ENCODE peak calls at places on chromosomes 3 and 15, in nine cellular contexts. T is lung; R is IMR-90; A is fibroblast of lung; W is brain microvascular endothelial cell; X is CD4-positive, alpha-beta T cell; V is kidney epithelial cell; K is A673; M is pancreas. E is an unnamed sample.

GRCh38 chr3:138457863-138458735 is 23.7 kb downstream of the ESYT3 start:
- DNase-seq in V (no peak), A (no peak), T (no peak), M (no peak), X (no peak), R (no peak), K (no peak), W (no peak), E (no peak)

GRCh38 chr15:70627734-70628541 is 135.4 kb downstream of the UACA start:
- DNase-seq in R (no peak), K (peak; percentile 87), W (peak; percentile 47), M (no peak), A (peak; percentile 65), T (no peak), X (no peak), V (no peak), E (peak; percentile 56)

GRCh38 chr15:31975446-31976229 is 54.7 kb upstream of the CHRNA7 start:
- DNase-seq in X (no peak), V (no peak), M (no peak), W (no peak), T (no peak), A (no peak), R (no peak), K (peak; percentile 41), E (no peak)

GRCh38 chr15:58048261-58048660 is 17.2 kb downstream of the ALDH1A2 start:
- DNase-seq in T (no peak), V (no peak), K (no peak), M (no peak), R (no peak), W (no peak), A (no peak), X (no peak), E (no peak)

GRCh38 chr15:47129033-47129432 is 588.3 kb upstream of the SEMA6D start:
- DNase-seq in R (no peak), A (no peak), V (no peak), X (no peak), W (no peak), M (no peak), T (no peak), K (no peak), E (no peak)

GRCh38 chr3:15120986-15121385 is 22.0 kb upstream of the RBSN start:
- DNase-seq in T (peak; percentile 39), V (no peak), R (no peak), K (no peak), X (no peak), M (no peak), A (no peak), W (no peak), E (no peak)

GRCh38 chr3:98095870-98096269 is 8.9 kb downstream of the OR5AC2 start:
- DNase-seq in M (no peak), V (no peak), W (no peak), R (no peak), X (no peak), A (no peak), K (no peak), T (no peak), E (no peak)

GRCh38 chr3:78857494-78858111 is 910.2 kb downstream of the ROBO1 start:
- DNase-seq in V (no peak), R (no peak), M (no peak), W (no peak), T (no peak), K (no peak), X (no peak), A (peak; percentile 35), E (peak; percentile 12)

GRCh38 chr3:192772495-192772894 is 45.2 kb upstream of the FGF12 start:
- DNase-seq in K (peak; percentile 66), X (no peak), R (peak; percentile 18), V (no peak), M (no peak), T (no peak), W (peak; percentile 54), A (peak; percentile 34), E (peak; percentile 22)

GRCh38 chr3:42549131-42549530 is 32.6 kb downstream of the SEC22C start:
- DNase-seq in M (no peak), R (no peak), W (no peak), X (no peak), K (no peak), A (no peak), T (no peak), V (no peak), E (no peak)

GRCh38 chr15:57925650-57926049 is 139.9 kb downstream of the ALDH1A2 start:
- DNase-seq in X (no peak), A (no peak), K (no peak), W (no peak), M (no peak), T (no peak), R (no peak), V (no peak), E (no peak)

GRCh38 chr3:123335007-123335670 is 113.8 kb downstream of the ADCY5 start:
- DNase-seq in T (no peak), R (no peak), W (no peak), A (no peak), V (no peak), X (no peak), K (no peak), M (no peak), E (no peak)

GRCh38 chr3:140219923-140220452 is 285.0 kb downstream of the CLSTN2 start:
- DNase-seq in K (peak; percentile 21), V (no peak), M (no peak), R (no peak), X (no peak), W (no peak), A (no peak), T (no peak), E (no peak)
- TF ChIP-seq CTCF in K (peak; percentile 31), V (no peak), M (no peak), R (no peak), X (no peak), W (peak; percentile 11), A (no peak), T (no peak), E (no peak)

GRCh38 chr15:78265137-78265460 is 737 bp downstream of the DNAJA4 start:
- DNase-seq in V (no peak), T (no peak), A (no peak), R (no peak), X (no peak), K (no peak), W (no peak), M (no peak), E (no peak)

GRCh38 chr15:78263351-78263781 is 996 bp upstream of the DNAJA4 start:
- DNase-seq in A (no peak), R (no peak), V (no peak), K (no peak), X (no peak), W (no peak), M (no peak), T (no peak), E (no peak)

GRCh38 chr15:78263907-78264303 is 457 bp upstream of the DNAJA4 start:
- DNase-seq in T (no peak), M (no peak), X (no peak), W (no peak), A (no peak), V (no peak), R (no peak), K (no peak), E (no peak)

GRCh38 chr15:78265752-78266224 is 1.4 kb downstream of the DNAJA4 start:
- DNase-seq in W (peak; percentile 65), R (peak; percentile 76), M (no peak), A (peak; percentile 86), X (no peak), T (no peak), V (peak; percentile 62), K (no peak), E (peak; percentile 85)

DNA sequence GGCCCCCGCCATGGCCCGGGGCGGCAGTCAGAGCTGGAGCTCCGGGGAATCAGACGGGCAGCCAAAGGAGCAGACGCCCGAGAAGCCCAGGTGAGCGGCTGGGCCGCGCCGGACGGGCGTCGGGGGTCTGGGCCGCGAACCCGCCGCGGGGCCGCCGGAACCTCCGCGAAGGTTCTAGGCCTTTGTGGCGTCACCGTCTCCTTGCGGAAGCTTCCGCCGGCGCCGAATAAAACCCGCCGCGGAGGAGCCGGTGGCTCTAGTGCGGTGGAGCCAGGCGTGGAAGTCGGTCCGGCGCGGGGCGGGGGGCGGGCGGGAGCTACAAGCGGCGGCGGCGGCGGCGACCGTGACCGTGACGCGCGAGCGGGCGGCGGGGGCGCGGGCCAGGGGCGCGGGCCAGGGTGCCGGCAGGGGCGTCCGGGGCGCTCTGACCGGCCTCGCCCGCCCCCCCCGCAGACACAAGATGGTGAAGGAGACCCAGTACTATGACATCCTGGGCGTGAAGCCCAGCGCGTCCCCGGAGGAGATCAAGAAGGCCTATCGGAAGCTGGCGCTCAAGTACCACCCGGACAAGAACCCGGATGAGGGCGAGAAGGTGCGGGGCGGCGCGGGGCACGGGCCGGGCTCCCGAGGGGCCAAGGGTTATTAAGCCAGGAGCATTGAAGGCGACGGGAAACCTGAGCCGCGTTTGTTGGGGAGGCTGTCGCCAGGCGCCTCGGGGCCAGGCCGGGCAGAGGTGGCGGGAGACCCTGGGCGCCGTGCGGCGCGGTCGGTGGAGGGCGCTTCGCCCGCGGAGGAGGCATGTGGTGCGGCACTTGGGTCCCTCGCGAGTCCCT is at the start of gene DNAJA4:
- DNase-seq in W (no peak), R (no peak), M (peak; percentile 45), T (peak; percentile 48), A (peak; percentile 46), X (peak; percentile 50), K (peak; percentile 63), V (no peak), E (peak; percentile 31)
- TF ChIP-seq CTCF in W (no peak), R (no peak), M (no peak), T (no peak), A (no peak), X (peak; percentile 27), K (peak; percentile 48), V (no peak), E (no peak)

GRCh38 chr15:64854526-64854925 is 12.8 kb downstream of the PLEKHO2 start:
- DNase-seq in M (no peak), X (no peak), W (no peak), V (no peak), R (no peak), K (no peak), T (no peak), A (no peak), E (no peak)

GRCh38 chr15:64858136-64858535 is 16.4 kb downstream of the PLEKHO2 start:
- DNase-seq in T (no peak), V (no peak), K (no peak), A (no peak), M (no peak), X (no peak), W (no peak), R (no peak), E (no peak)

GRCh38 chr15:64855206-64856000 is 13.7 kb downstream of the PLEKHO2 start:
- DNase-seq in T (no peak), M (no peak), R (peak; percentile 65), K (no peak), V (no peak), A (peak; percentile 33), W (no peak), X (no peak), E (no peak)

GRCh38 chr15:64857421-64857820 is 15.7 kb downstream of the PLEKHO2 start:
- DNase-seq in T (no peak), K (no peak), A (peak; percentile 79), X (no peak), W (peak; percentile 47), V (peak; percentile 72), R (peak; percentile 77), M (no peak), E (peak; percentile 73)

GRCh38 chr15:64856429-64857145 is 14.9 kb downstream of the PLEKHO2 start:
- DNase-seq in W (no peak), V (no peak), A (peak; percentile 72), K (no peak), T (no peak), R (peak; percentile 80), X (no peak), M (peak; percentile 40), E (peak; percentile 50)
- TF ChIP-seq CTCF in W (no peak), V (no peak), A (no peak), K (no peak), T (no peak), R (peak; percentile 24), X (no peak), M (no peak), E (no peak)

GRCh38 chr3:39637807-39638206 is 170.3 kb downstream of the MOBP start:
- DNase-seq in K (peak; percentile 31), R (peak; percentile 48), T (no peak), A (peak; percentile 48), W (peak; percentile 32), V (peak; percentile 19), X (no peak), M (no peak), E (peak; percentile 16)
- TF ChIP-seq CTCF in K (peak; percentile 26), R (peak; percentile 39), T (no peak), A (peak; percentile 26), W (peak; percentile 46), V (peak; percentile 48), X (no peak), M (no peak), E (peak; percentile 28)

E was measured in astrocyte.